ENCODE peak calls at places on chromosomes 4 and X, in eight cellular contexts. B, M, N, U, G, Q, W and L are unnamed samples.

GRCh38 chr4:25859429-25860148 is 3.2 kb downstream of the SEL1L3 start:
- DNase-seq in B (no peak), U (no peak), Q (no peak), G (no peak), W (peak), N (peak), M (no peak), L (no peak)

GRCh38 chrX:1486177-1486576 is 33.5 kb upstream of the ASMTL start:
- DNase-seq in U (no peak), M (no peak), N (peak), B (no peak), W (no peak), Q (no peak), G (no peak), L (no peak)

GRCh38 chr4:58734030-58734673 is 1624.0 kb upstream of the IGFBP7 start:
- DNase-seq in N (no peak), M (no peak), W (no peak), B (no peak), Q (peak), U (no peak), G (no peak), L (no peak)

GRCh38 chr4:113686950-113687718 is 74.4 kb downstream of the CAMK2D start:
- DNase-seq in W (peak), B (no peak), N (no peak), U (no peak), G (peak), M (peak), Q (peak), L (no peak)

GRCh38 chr4:177006331-177006730 is 213.6 kb upstream of the VEGFC start:
- DNase-seq in W (no peak), B (no peak), G (no peak), M (no peak), N (no peak), Q (no peak), U (no peak), L (no peak)

GRCh38 chrX:11531226-11531625 is 134.5 kb downstream of the ARHGAP6 start:
- DNase-seq in N (no peak), Q (peak), W (peak), G (peak), M (peak), B (no peak), U (no peak), L (no peak)

GRCh38 chr4:188262464-188262863 is 123.2 kb downstream of the TRIML1 start:
- DNase-seq in U (peak), W (peak), N (no peak), M (no peak), G (peak), Q (peak), B (no peak), L (no peak)

GRCh38 chr4:158769175-158769831 is 477 bp downstream of the FNIP2 start:
- DNase-seq in M (no peak), U (peak), W (peak), B (peak), G (peak), Q (no peak), N (no peak), L (peak)

GRCh38 chr4:106647451-106647850 is 278.9 kb upstream of the GIMD1 start:
- DNase-seq in M (no peak), U (no peak), Q (no peak), B (no peak), G (no peak), N (no peak), W (no peak), L (no peak)

GRCh38 chr4:122978109-122978508 is 55.7 kb upstream of the NUDT6 start:
- DNase-seq in N (no peak), Q (no peak), U (no peak), W (no peak), M (no peak), G (no peak), B (no peak), L (no peak)

GRCh38 chr4:24094726-24095125 is 204.9 kb upstream of the PPARGC1A start:
- DNase-seq in W (no peak), N (no peak), B (no peak), M (no peak), Q (peak), G (no peak), U (no peak), L (no peak)

GRCh38 chr4:15778191-15778741 is at the start of gene CD38:
- DNase-seq in Q (no peak), G (no peak), M (no peak), W (no peak), B (peak), U (no peak), N (no peak), L (peak)

GRCh38 chr4:1462009-1462767 is 55.9 kb upstream of the NKX1-1 start:
- DNase-seq in U (no peak), Q (no peak), G (no peak), M (no peak), N (no peak), B (no peak), W (no peak), L (no peak)

GRCh38 chrX:8748855-8749254 is 16.9 kb upstream of the ANOS1 start:
- DNase-seq in W (peak), N (no peak), Q (peak), M (peak), B (no peak), U (peak), G (peak), L (peak)

GRCh38 chr4:142284402-142285221 is 561.5 kb downstream of the INPP4B start:
- DNase-seq in W (no peak), Q (no peak), N (no peak), U (no peak), B (no peak), G (no peak), M (no peak), L (no peak)

GRCh38 chr4:62014982-62015739 is 815.0 kb downstream of the ADGRL3 start:
- DNase-seq in Q (no peak), U (peak), B (no peak), G (peak), W (peak), N (no peak), M (no peak), L (no peak)

GRCh38 chr4:3312362-3312761 is 19.5 kb downstream of the RGS12 start:
- DNase-seq in Q (no peak), W (no peak), B (no peak), M (no peak), U (no peak), G (no peak), N (no peak), L (no peak)

GRCh38 chrX:46611658-46612362 is 38.2 kb downstream of the CHST7 start:
- DNase-seq in B (no peak), U (no peak), G (no peak), M (no peak), W (no peak), Q (no peak), N (no peak), L (no peak)

GRCh38 chr4:67549123-67549522 is 3.8 kb upstream of the CENPC start:
- DNase-seq in M (peak), G (peak), U (peak), W (peak), B (no peak), Q (no peak), N (no peak), L (no peak)

GRCh38 chrX:68077378-68077777 is 355.9 kb downstream of the OPHN1 start:
- DNase-seq in W (no peak), M (no peak), U (no peak), B (no peak), N (no peak), Q (no peak), G (no peak), L (no peak)

GRCh38 chrX:68084765-68085164 is 348.5 kb downstream of the OPHN1 start:
- DNase-seq in W (peak), U (peak), B (no peak), M (peak), N (no peak), Q (peak), G (peak), L (no peak)

GRCh38 chrX:68083510-68083909 is 349.8 kb downstream of the OPHN1 start:
- DNase-seq in N (no peak), M (peak), G (peak), W (peak), B (no peak), Q (peak), U (no peak), L (no peak)

GRCh38 chrX:68079961-68080360 is 353.3 kb downstream of the OPHN1 start:
- DNase-seq in N (no peak), G (peak), M (no peak), U (no peak), B (no peak), W (no peak), Q (no peak), L (no peak)
- TF ChIP-seq CTCF in N (no peak), G (no peak), M (no peak), U (no peak), B (no peak), W (no peak), Q (no peak), L (no peak)

GRCh38 chr4:164701665-164702064 is 52.3 kb upstream of the SMIM31 start:
- DNase-seq in M (no peak), B (no peak), W (no peak), Q (no peak), G (no peak), U (no peak), N (no peak), L (no peak)

GRCh38 chr4:164695650-164696049 is 58.3 kb upstream of the SMIM31 start:
- DNase-seq in G (no peak), N (no peak), M (no peak), W (no peak), B (no peak), U (no peak), Q (no peak), L (no peak)

GRCh38 chr4:164700471-164700870 is 53.5 kb upstream of the SMIM31 start:
- DNase-seq in Q (no peak), M (no peak), N (no peak), W (no peak), U (no peak), G (no peak), B (peak), L (peak)
- TF ChIP-seq CTCF in Q (no peak), M (no peak), N (no peak), W (no peak), U (peak), G (no peak), B (peak), L (peak)

GRCh38 chr4:6715704-6716017 is 313 bp upstream of the BLOC1S4 start:
- DNase-seq in U (no peak), Q (no peak), M (no peak), N (no peak), G (no peak), B (no peak), W (no peak), L (no peak)

GRCh38 chr4:6716958-6717655 is 1.1 kb downstream of the BLOC1S4 start:
- DNase-seq in G (no peak), W (no peak), B (no peak), U (no peak), N (no peak), M (no peak), Q (peak), L (no peak)

GRCh38 chr4:6714954-6715353 is 1.0 kb upstream of the BLOC1S4 start:
- DNase-seq in B (no peak), W (no peak), M (no peak), Q (no peak), G (no peak), U (no peak), N (no peak), L (no peak)

GRCh38 chr4:6718932-6719610 is 3.1 kb downstream of the BLOC1S4 start:
- DNase-seq in U (no peak), G (no peak), B (no peak), Q (no peak), M (no peak), N (no peak), W (no peak), L (no peak)

DNA sequence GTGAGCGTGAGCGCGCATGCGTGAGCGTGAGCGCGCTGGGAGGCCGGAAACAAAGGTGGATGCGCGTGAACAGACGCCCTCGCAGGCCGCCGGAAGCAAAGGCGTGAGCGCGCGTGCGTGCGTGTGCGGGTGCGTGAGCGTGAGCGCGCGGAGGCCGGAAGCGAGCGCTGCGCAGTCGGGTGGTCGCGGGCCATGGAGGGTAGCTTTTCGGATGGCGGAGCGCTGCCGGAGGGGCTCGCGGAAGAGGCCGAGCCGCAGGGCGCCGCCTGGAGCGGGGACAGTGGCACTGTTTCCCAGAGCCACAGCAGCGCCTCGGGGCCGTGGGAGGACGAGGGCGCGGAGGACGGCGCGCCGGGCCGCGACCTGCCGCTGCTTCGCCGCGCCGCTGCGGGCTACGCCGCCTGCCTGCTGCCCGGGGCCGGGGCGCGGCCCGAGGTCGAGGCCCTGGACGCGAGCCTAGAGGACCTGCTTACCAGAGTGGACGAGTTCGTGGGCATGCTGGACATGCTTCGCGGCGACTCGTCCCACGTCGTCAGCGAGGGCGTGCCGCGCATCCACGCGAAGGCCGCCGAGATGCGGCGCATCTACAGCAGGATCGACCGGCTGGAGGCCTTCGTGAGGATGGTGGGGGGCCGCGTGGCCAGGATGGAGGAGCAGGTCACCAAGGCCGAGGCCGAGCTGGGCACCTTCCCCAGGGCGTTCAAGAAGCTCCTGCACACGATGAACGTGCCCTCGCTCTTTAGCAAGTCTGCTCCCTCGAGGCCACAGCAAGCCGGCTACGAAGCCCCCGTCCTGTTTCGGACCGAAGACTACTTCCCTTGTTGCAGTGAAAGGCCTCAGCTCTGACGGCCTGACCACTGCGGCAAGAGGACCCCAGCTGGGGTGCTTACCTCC is at the start of gene BLOC1S4:
- DNase-seq in U (peak), B (peak), Q (peak), W (peak), N (peak), M (peak), G (peak), L (peak)
- TF ChIP-seq CTCF in U (peak), B (no peak), Q (peak), W (no peak), N (no peak), M (no peak), G (no peak), L (no peak)

DNA sequence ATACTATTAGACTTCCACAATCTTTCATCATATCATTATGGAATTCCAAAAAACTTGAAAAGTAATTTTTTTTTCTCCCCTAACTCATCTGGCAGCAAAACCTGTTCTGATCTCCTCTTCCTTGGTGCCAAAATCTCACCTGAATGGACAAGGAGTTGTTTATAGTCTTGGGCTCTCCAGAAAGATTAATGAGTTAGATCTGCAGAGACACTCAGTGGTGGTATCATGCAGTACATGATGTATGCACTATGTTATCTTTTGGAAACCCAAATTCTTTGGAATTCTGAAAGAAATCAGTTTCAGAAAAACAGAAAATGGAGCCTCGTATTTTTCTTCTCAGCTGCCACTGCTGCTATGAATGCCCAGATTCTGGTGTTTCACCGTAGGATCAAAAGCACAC is 11.7 kb downstream of the GPM6B start:
- DNase-seq in N (no peak), B (no peak), Q (no peak), M (no peak), G (no peak), W (no peak), U (no peak), L (no peak)
- TF ChIP-seq CTCF in N (no peak), B (no peak), Q (no peak), M (no peak), G (no peak), W (no peak), U (peak), L (no peak)

GRCh38 chr4:185138161-185138560 is 4.9 kb upstream of the SLC25A4 start:
- DNase-seq in U (no peak), M (no peak), Q (no peak), W (no peak), B (no peak), G (no peak), N (no peak), L (no peak)
- TF ChIP-seq CTCF in U (no peak), M (no peak), Q (no peak), W (no peak), B (no peak), G (no peak), N (no peak), L (no peak)

GRCh38 chr4:80367737-80368136 is 32.2 kb downstream of the CFAP299 start:
- DNase-seq in Q (peak), G (peak), N (no peak), U (peak), M (peak), B (no peak), W (peak), L (no peak)
- TF ChIP-seq CTCF in Q (no peak), G (no peak), N (no peak), U (no peak), M (no peak), B (no peak), W (no peak), L (no peak)